ENCODE peak calls at places on chromosomes 5 and 9, in five cellular contexts. One of them, this sample, is unnamed.

GRCh38 chr9:105065119-105066088 is 137.4 kb upstream of the ABCA1 start:
- DNase-seq in astrocyte of the cerebellum: no peak
- DNase-seq in upper lobe of right lung: no peak
- DNase-seq in astrocyte: no peak
- DNase-seq in heart right ventricle: no peak
- DNase-seq in this sample: no peak

GRCh38 chr9:92564982-92565381 is 29.2 kb upstream of the ECM2 start:
- DNase-seq in astrocyte of the cerebellum: no peak
- DNase-seq in upper lobe of right lung: no peak
- DNase-seq in astrocyte: peak; percentile 82
- DNase-seq in heart right ventricle: no peak
- DNase-seq in this sample: peak; percentile 79

GRCh38 chr5:39758426-39758825 is 333.6 kb upstream of the DAB2 start:
- DNase-seq in astrocyte of the cerebellum: no peak
- DNase-seq in upper lobe of right lung: no peak
- DNase-seq in astrocyte: no peak
- DNase-seq in heart right ventricle: no peak
- DNase-seq in this sample: no peak

GRCh38 chr5:171647043-171647899 is 138.3 kb upstream of the SMIM23 start:
- DNase-seq in astrocyte of the cerebellum: peak; percentile 57
- DNase-seq in upper lobe of right lung: no peak
- DNase-seq in astrocyte: peak; percentile 82
- DNase-seq in heart right ventricle: no peak
- DNase-seq in this sample: no peak

GRCh38 chr9:135664801-135665794 is 2.0 kb downstream of the LCN9 start:
- DNase-seq in astrocyte of the cerebellum: no peak
- DNase-seq in upper lobe of right lung: no peak
- DNase-seq in astrocyte: no peak
- DNase-seq in heart right ventricle: no peak
- DNase-seq in this sample: no peak

GRCh38 chr5:1722877-1723276 is 76.8 kb downstream of the MRPL36 start:
- DNase-seq in astrocyte of the cerebellum: no peak
- DNase-seq in upper lobe of right lung: peak; percentile 49
- DNase-seq in astrocyte: no peak
- DNase-seq in heart right ventricle: no peak
- DNase-seq in this sample: no peak

GRCh38 chr5:39005566-39006232 is 68.5 kb downstream of the RICTOR start:
- DNase-seq in astrocyte of the cerebellum: no peak
- DNase-seq in upper lobe of right lung: no peak
- DNase-seq in astrocyte: no peak
- DNase-seq in heart right ventricle: no peak
- DNase-seq in this sample: peak; percentile 32

GRCh38 chr5:72363146-72363802 is 43.1 kb downstream of the PTCD2 start:
- DNase-seq in astrocyte of the cerebellum: peak; percentile 39
- DNase-seq in upper lobe of right lung: no peak
- DNase-seq in astrocyte: peak; percentile 86
- DNase-seq in heart right ventricle: no peak
- DNase-seq in this sample: peak; percentile 86

GRCh38 chr5:17113174-17113941 is 104.1 kb upstream of the BASP1 start:
- DNase-seq in astrocyte of the cerebellum: peak; percentile 95
- DNase-seq in upper lobe of right lung: no peak
- DNase-seq in astrocyte: peak; percentile 96
- DNase-seq in heart right ventricle: no peak
- DNase-seq in this sample: peak; percentile 82

GRCh38 chr9:27569406-27569805 is 3.9 kb downstream of the C9orf72 start:
- DNase-seq in astrocyte of the cerebellum: no peak
- DNase-seq in upper lobe of right lung: no peak
- DNase-seq in astrocyte: no peak
- DNase-seq in heart right ventricle: no peak
- DNase-seq in this sample: no peak

GRCh38 chr9:111621895-111622480 is 9.1 kb upstream of the DNAJC25 start:
- DNase-seq in astrocyte of the cerebellum: no peak
- DNase-seq in upper lobe of right lung: no peak
- DNase-seq in astrocyte: no peak
- DNase-seq in heart right ventricle: no peak
- DNase-seq in this sample: peak; percentile 73

GRCh38 chr9:69325409-69326212 is 596 bp downstream of the ENTREP1 start:
- DNase-seq in astrocyte of the cerebellum: no peak
- DNase-seq in upper lobe of right lung: peak; percentile 71
- DNase-seq in astrocyte: no peak
- DNase-seq in heart right ventricle: peak; percentile 38
- DNase-seq in this sample: no peak

GRCh38 chr5:54094706-54095105 is 215.7 kb downstream of the ARL15 start:
- DNase-seq in astrocyte of the cerebellum: no peak
- DNase-seq in upper lobe of right lung: no peak
- DNase-seq in astrocyte: no peak
- DNase-seq in heart right ventricle: no peak
- DNase-seq in this sample: no peak

GRCh38 chr9:21056931-21057330 is 20.8 kb downstream of the IFNB1 start:
- DNase-seq in astrocyte of the cerebellum: peak; percentile 13
- DNase-seq in upper lobe of right lung: no peak
- DNase-seq in astrocyte: peak; percentile 21
- DNase-seq in heart right ventricle: no peak
- DNase-seq in this sample: no peak

GRCh38 chr9:93397664-93398381 is 53.7 kb upstream of the FAM120A start:
- DNase-seq in astrocyte of the cerebellum: no peak
- DNase-seq in upper lobe of right lung: no peak
- DNase-seq in astrocyte: no peak
- DNase-seq in heart right ventricle: no peak
- DNase-seq in this sample: peak; percentile 47

GRCh38 chr5:120527251-120527650 is 63.2 kb downstream of the PRR16 start:
- DNase-seq in astrocyte of the cerebellum: no peak
- DNase-seq in upper lobe of right lung: no peak
- DNase-seq in astrocyte: no peak
- DNase-seq in heart right ventricle: no peak
- DNase-seq in this sample: no peak

GRCh38 chr9:128903871-128904371 is 16.9 kb upstream of the PHYHD1 start:
- DNase-seq in astrocyte of the cerebellum: no peak
- DNase-seq in upper lobe of right lung: no peak
- DNase-seq in astrocyte: no peak
- DNase-seq in heart right ventricle: no peak
- DNase-seq in this sample: no peak

GRCh38 chr5:128237000-128237399 is 153.4 kb downstream of the SLC12A2 start:
- DNase-seq in astrocyte of the cerebellum: no peak
- DNase-seq in upper lobe of right lung: no peak
- DNase-seq in astrocyte: no peak
- DNase-seq in heart right ventricle: no peak
- DNase-seq in this sample: no peak

GRCh38 chr9:125797857-125798399 is 50.8 kb downstream of the PBX3 start:
- DNase-seq in astrocyte of the cerebellum: no peak
- DNase-seq in upper lobe of right lung: no peak
- DNase-seq in astrocyte: no peak
- DNase-seq in heart right ventricle: no peak
- DNase-seq in this sample: peak; percentile 23

GRCh38 chr5:66933066-66933465 is 263.5 kb downstream of the CD180 start:
- DNase-seq in astrocyte of the cerebellum: no peak
- DNase-seq in upper lobe of right lung: no peak
- DNase-seq in astrocyte: peak; percentile 55
- DNase-seq in heart right ventricle: no peak
- DNase-seq in this sample: peak; percentile 45

GRCh38 chr9:125902865-125903512 is 155.8 kb downstream of the PBX3 start:
- DNase-seq in astrocyte of the cerebellum: no peak
- DNase-seq in upper lobe of right lung: no peak
- DNase-seq in astrocyte: no peak
- DNase-seq in heart right ventricle: no peak
- DNase-seq in this sample: no peak

DNA sequence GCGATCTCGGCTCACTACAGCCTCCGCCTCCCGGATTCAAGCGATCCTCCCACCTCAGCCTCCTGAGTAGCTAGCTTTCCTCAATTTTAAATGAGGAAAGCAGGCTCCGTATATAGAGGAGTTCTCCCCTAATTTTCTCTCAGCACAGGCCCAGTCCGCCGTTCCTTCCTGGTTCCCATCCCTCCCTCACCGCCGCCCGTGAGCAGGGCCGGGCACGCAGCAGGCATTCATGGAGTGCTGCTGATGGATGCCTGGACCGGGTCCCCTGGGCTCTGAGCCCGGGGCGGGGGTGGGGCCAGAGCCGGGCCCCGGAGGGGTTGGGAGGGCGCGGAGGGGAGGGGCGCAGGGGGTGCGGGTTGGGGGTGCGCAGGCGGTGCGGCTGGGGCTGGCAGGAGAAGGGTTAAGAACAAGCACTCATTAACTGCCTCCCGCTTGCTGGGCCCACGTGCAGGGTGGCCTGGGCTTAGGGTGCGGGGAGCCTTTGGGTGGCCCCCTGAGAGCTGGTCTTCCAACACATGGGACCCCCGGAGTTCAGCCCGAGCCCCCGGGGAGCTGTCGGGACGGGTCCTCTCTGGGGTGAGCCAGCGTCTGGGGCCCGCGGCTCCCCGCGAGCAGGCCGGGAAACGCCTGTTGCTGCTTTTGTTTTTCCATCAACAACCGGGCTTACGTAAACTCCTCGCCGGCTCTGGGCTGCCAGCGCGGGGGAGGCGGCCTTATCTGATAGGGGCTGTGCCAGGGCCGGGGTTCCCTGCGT is 33.7 kb downstream of the LHX2 start:
- DNase-seq in astrocyte of the cerebellum: no peak
- DNase-seq in upper lobe of right lung: peak; percentile 77
- DNase-seq in astrocyte: no peak
- DNase-seq in heart right ventricle: peak; percentile 66
- DNase-seq in this sample: peak; percentile 40
- H3K4me3 ChIP-seq in astrocyte of the cerebellum: peak overlapping the region; percentile 23
- H3K4me3 ChIP-seq in upper lobe of right lung: peak overlapping the region; percentile 34
- H3K4me3 ChIP-seq in astrocyte: peak overlapping the region; percentile 33
- H3K4me3 ChIP-seq in heart right ventricle: peak overlapping the region; percentile 41
- H3K4me3 ChIP-seq in this sample: peak overlapping the region; percentile 47

DNA sequence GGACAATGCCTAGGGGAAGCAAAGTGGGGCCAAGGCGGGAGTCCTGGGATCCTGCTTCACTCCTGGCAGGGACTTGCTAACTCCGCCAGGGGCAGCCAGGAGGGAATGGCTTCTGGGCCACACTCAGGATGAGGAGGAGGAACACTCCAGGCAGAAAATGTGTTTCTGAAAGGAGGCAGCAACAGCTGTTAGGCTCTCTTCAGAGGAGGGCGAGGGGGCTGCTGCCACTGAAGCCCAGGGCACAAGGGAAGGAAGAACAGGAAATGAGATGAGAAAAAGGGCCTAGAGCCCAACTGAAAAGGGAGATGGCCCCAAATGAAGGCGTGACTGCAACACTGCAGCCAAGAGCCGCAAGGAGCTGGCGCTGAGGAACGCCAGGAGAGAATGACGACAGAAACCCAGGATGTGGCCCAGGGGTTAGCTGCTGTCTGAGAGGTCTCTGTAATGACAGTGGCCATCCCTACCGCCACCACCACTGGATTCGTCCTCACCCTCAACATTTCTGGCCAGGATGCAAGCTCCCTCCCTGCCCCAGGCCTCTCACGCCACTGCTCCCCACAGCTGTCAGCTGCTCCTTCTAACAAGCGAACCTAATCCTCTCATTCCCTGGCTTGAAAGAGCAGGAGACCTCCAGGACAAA is 15.8 kb downstream of the PSMB7 start:
- DNase-seq in astrocyte of the cerebellum: no peak
- DNase-seq in upper lobe of right lung: no peak
- DNase-seq in astrocyte: peak; percentile 70
- DNase-seq in heart right ventricle: peak; percentile 31
- DNase-seq in this sample: peak; percentile 77
- TF ChIP-seq CTCF in astrocyte of the cerebellum: peak; percentile 44
- TF ChIP-seq CTCF in upper lobe of right lung: no peak
- TF ChIP-seq CTCF in astrocyte: no peak
- TF ChIP-seq CTCF in heart right ventricle: no peak
- TF ChIP-seq CTCF in this sample: peak; percentile 50

GRCh38 chr9:110575952-110576351 is 3.6 kb downstream of the SVEP1 start:
- DNase-seq in astrocyte of the cerebellum: no peak
- DNase-seq in upper lobe of right lung: no peak
- DNase-seq in astrocyte: no peak
- DNase-seq in heart right ventricle: no peak
- DNase-seq in this sample: peak; percentile 49
- H3K4me3 ChIP-seq in astrocyte of the cerebellum: no peak overlapping the region
- H3K4me3 ChIP-seq in upper lobe of right lung: peak overlapping the region; percentile 57
- H3K4me3 ChIP-seq in astrocyte: no peak overlapping the region
- H3K4me3 ChIP-seq in heart right ventricle: no peak overlapping the region
- H3K4me3 ChIP-seq in this sample: peak overlapping the region; percentile 41

DNA sequence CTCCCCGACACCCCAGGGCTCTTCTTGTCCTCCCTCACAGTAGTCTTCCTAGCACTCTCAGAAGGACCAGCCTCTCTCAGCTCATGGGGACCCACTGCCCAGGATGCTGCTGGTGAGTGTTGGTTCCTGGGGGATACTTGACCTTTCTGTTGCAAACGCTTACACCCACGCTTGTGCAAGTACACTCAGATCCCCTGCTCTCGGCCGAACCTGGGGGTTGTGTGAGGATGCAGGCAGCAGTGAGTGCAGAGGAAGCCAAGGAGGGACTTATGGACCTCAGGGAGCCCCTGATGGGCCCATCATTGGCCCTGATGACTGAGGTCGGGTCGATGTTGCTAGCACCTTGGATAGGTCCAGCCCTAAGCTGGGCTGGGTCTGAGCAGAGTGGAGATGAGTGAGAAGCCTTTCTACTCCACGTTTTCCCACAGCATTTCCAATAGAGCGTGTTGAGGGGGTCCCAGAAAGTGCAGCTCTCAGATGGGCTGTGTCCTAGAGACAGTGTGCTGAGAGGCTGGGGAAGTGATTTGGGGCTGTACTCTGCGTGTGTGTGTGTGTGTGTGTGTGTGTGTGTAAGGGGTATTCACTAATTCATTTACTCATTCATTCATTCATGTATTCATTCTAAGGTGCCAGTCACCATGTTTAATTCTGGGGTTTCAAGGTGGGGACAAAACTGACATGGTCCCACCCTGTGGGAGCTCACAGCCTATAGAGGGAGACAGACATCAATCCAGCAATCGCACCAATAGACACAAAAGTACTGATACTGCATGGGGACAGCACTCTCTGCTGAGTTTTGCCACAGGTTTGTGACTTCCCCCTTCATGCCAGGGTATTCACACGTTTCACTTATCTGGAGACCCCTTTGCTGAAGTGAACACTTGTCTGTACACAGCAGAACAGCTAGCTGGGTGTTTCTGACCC is 25.2 kb upstream of the PITX1 start:
- DNase-seq in astrocyte of the cerebellum: no peak
- DNase-seq in upper lobe of right lung: no peak
- DNase-seq in astrocyte: no peak
- DNase-seq in heart right ventricle: no peak
- DNase-seq in this sample: no peak
- TF ChIP-seq CTCF in astrocyte of the cerebellum: no peak
- TF ChIP-seq CTCF in upper lobe of right lung: no peak
- TF ChIP-seq CTCF in astrocyte: no peak
- TF ChIP-seq CTCF in heart right ventricle: no peak
- TF ChIP-seq CTCF in this sample: no peak

GRCh38 chr9:36637491-36638270 is 65.0 kb downstream of the MELK start:
- DNase-seq in astrocyte of the cerebellum: no peak
- DNase-seq in upper lobe of right lung: no peak
- DNase-seq in astrocyte: no peak
- DNase-seq in heart right ventricle: no peak
- DNase-seq in this sample: peak; percentile 6

DNA sequence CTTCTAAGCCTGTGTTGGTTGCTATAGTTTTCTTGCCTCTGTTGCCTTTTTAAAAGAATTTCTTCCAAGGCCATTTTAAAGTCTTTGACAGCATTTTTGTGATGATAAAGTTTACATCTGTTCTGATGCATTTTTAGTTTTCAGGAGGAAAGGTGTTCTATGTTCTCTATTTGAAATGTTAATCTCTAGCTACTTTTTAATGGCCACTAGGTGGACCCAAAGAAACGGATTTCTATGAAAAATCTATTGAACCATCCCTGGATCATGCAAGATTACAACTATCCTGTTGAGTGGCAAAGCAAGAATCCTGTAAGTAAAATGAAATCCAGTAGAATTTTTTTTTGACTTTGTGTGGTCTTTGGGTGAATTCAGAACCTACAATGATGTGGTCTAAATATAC is 60.2 kb downstream of the MELK start:
- DNase-seq in astrocyte of the cerebellum: peak; percentile 26
- DNase-seq in upper lobe of right lung: no peak
- DNase-seq in astrocyte: peak; percentile 5
- DNase-seq in heart right ventricle: no peak
- DNase-seq in this sample: peak; percentile 70
- H3K4me3 ChIP-seq in astrocyte of the cerebellum: no peak overlapping the region
- H3K4me3 ChIP-seq in upper lobe of right lung: no peak overlapping the region
- H3K4me3 ChIP-seq in astrocyte: no peak overlapping the region
- H3K4me3 ChIP-seq in heart right ventricle: no peak overlapping the region
- H3K4me3 ChIP-seq in this sample: no peak overlapping the region